ENCODE peak calls at places on chromosomes 13 and 19, in four cellular contexts. Y is mesendoderm; I is activated CD4-positive, alpha-beta T cell treated with anti-CD3 and anti-CD28 coated beads for 48 hours; O is AG04450. C is an unnamed sample.

GRCh38 chr13:96473463-96474157 is 383.7 kb downstream of the HS6ST3 start:
- DNase-seq in Y (peak; percentile 24), I (no peak), O (no peak), C (no peak)

GRCh38 chr13:45490068-45490467 is 25.3 kb downstream of the COG3 start:
- DNase-seq in Y (peak; percentile 37), I (peak; percentile 7), O (no peak), C (no peak)

GRCh38 chr19:18712981-18713380 is 29.5 kb downstream of the CRTC1 start:
- DNase-seq in Y (peak; percentile 26), I (no peak), O (no peak), C (no peak)

GRCh38 chr19:54096642-54097106 is 3.9 kb downstream of the OSCAR start:
- DNase-seq in Y (peak; percentile 74), I (no peak), O (no peak), C (peak; percentile 66)

GRCh38 chr13:47499358-47500150 is 501.5 kb downstream of the SUCLA2 start:
- DNase-seq in Y (no peak), I (no peak), O (peak; percentile 63), C (peak; percentile 92)

GRCh38 chr13:76610819-76611415 is 275.3 kb downstream of the KCTD12 start:
- DNase-seq in Y (no peak), I (no peak), O (no peak), C (no peak)

GRCh38 chr13:27352698-27353097 is 71.7 kb upstream of the GTF3A start:
- DNase-seq in Y (no peak), I (no peak), O (no peak), C (no peak)

GRCh38 chr13:90201676-90202425 is 1145.6 kb upstream of the MIR17HG start:
- DNase-seq in Y (no peak), I (no peak), O (no peak), C (peak; percentile 66)

C was measured in GM23248.